ENCODE peak calls at places on chromosomes 11 and 22, in five cellular contexts. Z is activated CD8-positive, alpha-beta T cell treated with anti-CD3 and anti-CD28 coated beads for 36 hours; E is AG09319; B is spleen; N is neural crest cell. O is an unnamed sample.

GRCh38 chr22:41523464-41524221 is 20.6 kb downstream of the POLR3H start:
- DNase-seq in Z (no peak), E (peak), B (peak), N (no peak), O (no peak)

GRCh38 chr22:45896153-45896951 is 80.6 kb downstream of the WNT7B start:
- DNase-seq in Z (no peak), E (no peak), B (no peak), N (no peak), O (no peak)

GRCh38 chr11:27358306-27358705 is 4.7 kb downstream of the CCDC34 start:
- DNase-seq in Z (no peak), E (no peak), B (no peak), N (no peak), O (no peak)

GRCh38 chr11:69122642-69123431 is 32.9 kb upstream of the SMIM38 start:
- DNase-seq in Z (peak), E (peak), B (peak), N (no peak), O (peak)

GRCh38 chr11:103609117-103610066 is 427.0 kb upstream of the DDI1 start:
- DNase-seq in Z (no peak), E (peak), B (no peak), N (no peak), O (no peak)

GRCh38 chr22:26234267-26234666 is 65.0 kb downstream of the SEZ6L start:
- DNase-seq in Z (no peak), E (no peak), B (no peak), N (no peak), O (no peak)

GRCh38 chr22:30246962-30247376 is 410 bp upstream of the LIF start:
- DNase-seq in Z (no peak), E (no peak), B (no peak), N (no peak), O (no peak)

GRCh38 chr11:71355266-71355665 is 92.9 kb downstream of the DHCR7 start:
- DNase-seq in Z (no peak), E (no peak), B (no peak), N (no peak), O (no peak)

GRCh38 chr22:30457964-30458363 is 13.9 kb downstream of the SEC14L3 start:
- DNase-seq in Z (no peak), E (no peak), B (no peak), N (no peak), O (no peak)

GRCh38 chr11:2668876-2669275 is 30.9 kb downstream of the KCNQ1OT1 start:
- DNase-seq in Z (no peak), E (no peak), B (peak), N (no peak), O (no peak)

GRCh38 chr11:113338730-113339129 is 24.3 kb downstream of the TTC12 start:
- DNase-seq in Z (no peak), E (no peak), B (no peak), N (no peak), O (no peak)

GRCh38 chr11:122107566-122107965 is 8.4 kb downstream of the BLID start:
- DNase-seq in Z (no peak), E (no peak), B (no peak), N (no peak), O (no peak)

GRCh38 chr11:76119779-76120178 is 86.5 kb downstream of the WNT11 start:
- DNase-seq in Z (no peak), E (no peak), B (no peak), N (no peak), O (no peak)

GRCh38 chr11:102237096-102237735 is 80.1 kb upstream of the BIRC3 start:
- DNase-seq in Z (no peak), E (no peak), B (no peak), N (no peak), O (no peak)

GRCh38 chr11:70397983-70398833 is at the start of gene CTTN:
- DNase-seq in Z (peak), E (peak), B (peak), N (peak), O (peak)

GRCh38 chr11:824292-824880 is 3.3 kb upstream of the CRACR2B start:
- DNase-seq in Z (no peak), E (no peak), B (peak), N (no peak), O (no peak)

GRCh38 chr11:37544491-37544890 is 946.5 kb upstream of the RAG2 start:
- DNase-seq in Z (no peak), E (peak), B (no peak), N (no peak), O (no peak)

GRCh38 chr22:50252081-50253045 is 1.3 kb upstream of the HDAC10 start:
- DNase-seq in Z (peak), E (no peak), B (peak), N (peak), O (peak)

GRCh38 chr11:24064309-24064903 is 432.4 kb upstream of the LUZP2 start:
- DNase-seq in Z (no peak), E (no peak), B (no peak), N (no peak), O (no peak)

GRCh38 chr22:30047364-30047738 is 32.9 kb upstream of the HORMAD2 start:
- DNase-seq in Z (peak), E (no peak), B (no peak), N (no peak), O (peak)

GRCh38 chr22:45290410-45290936 is 5.7 kb downstream of the UPK3A start:
- DNase-seq in Z (no peak), E (peak), B (no peak), N (peak), O (no peak)

GRCh38 chr11:117638913-117639543 is 158.0 kb downstream of the DSCAML1 start:
- DNase-seq in Z (no peak), E (no peak), B (peak), N (no peak), O (no peak)

GRCh38 chr11:89491141-89491690 is at the start of gene NOX4:
- DNase-seq in Z (no peak), E (no peak), B (peak), N (peak), O (no peak)

DNA sequence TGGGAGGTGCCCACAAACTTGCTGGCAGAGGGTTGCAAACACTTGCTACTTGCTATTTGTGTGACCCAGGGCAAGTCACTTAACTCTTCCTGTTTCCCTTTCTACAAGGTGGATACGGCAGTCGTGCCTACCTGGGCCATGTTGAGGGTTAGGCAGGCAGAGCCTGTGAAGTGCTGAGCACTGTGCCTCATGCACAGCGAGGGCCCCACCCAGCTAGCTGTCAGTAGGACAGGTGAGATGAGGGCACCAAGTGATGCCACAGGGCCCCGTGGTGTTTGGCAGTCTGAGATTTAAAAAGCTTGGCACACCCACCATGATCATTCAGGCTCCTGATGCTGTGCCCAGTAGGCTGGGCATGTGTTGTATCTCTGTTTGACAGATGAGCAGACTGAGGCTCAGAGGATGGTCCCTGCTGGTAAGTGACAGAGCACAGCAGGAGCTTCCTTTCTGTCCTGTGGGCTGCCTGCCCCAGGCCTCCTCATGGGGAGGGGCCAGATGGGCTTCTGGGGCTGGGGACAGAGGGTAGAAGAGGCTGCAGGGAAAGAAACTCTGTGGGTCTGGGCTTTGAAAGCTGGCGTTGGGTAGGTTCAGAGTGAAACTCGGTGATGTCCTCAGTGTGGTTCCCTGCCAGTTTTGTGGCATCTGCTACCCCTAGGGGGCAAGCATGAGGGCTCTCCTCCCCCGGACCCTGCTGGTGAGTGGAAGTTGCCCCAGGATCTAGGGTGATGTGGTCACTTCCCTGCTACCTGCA is 59.3 kb downstream of the TSPAN18 start:
- DNase-seq in Z (peak), E (no peak), B (peak), N (no peak), O (no peak)
- TF ChIP-seq CTCF in Z (peak), E (peak), B (no peak), N (peak), O (peak)

GRCh38 chr11:78266451-78266850 is 77.7 kb downstream of the USP35 start:
- DNase-seq in Z (no peak), E (no peak), B (no peak), N (no peak), O (no peak)
- TF ChIP-seq CTCF in Z (no peak), E (no peak), B (no peak), N (peak), O (no peak)

GRCh38 chr11:39374963-39375698 is 2084.3 kb downstream of the LRRC4C start:
- DNase-seq in Z (peak), E (no peak), B (no peak), N (peak), O (peak)
- TF ChIP-seq CTCF in Z (peak), E (peak), B (peak), N (peak), O (peak)

DNA sequence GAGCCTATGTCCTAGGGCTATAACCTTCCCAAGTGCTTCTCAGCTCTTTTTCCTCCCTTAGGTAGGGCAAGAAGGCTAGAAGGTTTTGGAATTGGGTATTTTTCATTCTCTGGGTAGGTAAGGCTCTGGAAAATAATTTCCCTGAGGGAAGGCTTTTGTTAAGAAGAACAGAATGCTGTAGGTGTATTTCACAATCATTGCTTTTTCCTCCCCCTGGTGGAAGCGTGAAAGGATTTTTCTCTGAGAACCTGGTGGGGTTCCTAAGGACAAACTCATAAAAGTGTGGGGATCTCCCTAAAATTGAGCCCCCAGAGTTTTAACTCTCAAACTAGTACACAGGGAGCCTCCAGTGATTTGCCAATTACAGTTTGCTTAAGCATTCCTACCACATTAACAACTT is 41.1 kb upstream of the NARS2 start:
- DNase-seq in Z (no peak), E (no peak), B (no peak), N (no peak), O (no peak)
- TF ChIP-seq CTCF in Z (no peak), E (no peak), B (no peak), N (no peak), O (no peak)

GRCh38 chr11:48041877-48042698 is 61.7 kb downstream of the PTPRJ start:
- DNase-seq in Z (no peak), E (no peak), B (no peak), N (no peak), O (no peak)

GRCh38 chr11:48043111-48043997 is 63.0 kb downstream of the PTPRJ start:
- DNase-seq in Z (peak), E (no peak), B (peak), N (no peak), O (no peak)

GRCh38 chr11:48037709-48038468 is 57.5 kb downstream of the PTPRJ start:
- DNase-seq in Z (no peak), E (peak), B (peak), N (no peak), O (no peak)

GRCh38 chr11:48043998-48044512 is 63.7 kb downstream of the PTPRJ start:
- DNase-seq in Z (no peak), E (no peak), B (peak), N (no peak), O (no peak)

DNA sequence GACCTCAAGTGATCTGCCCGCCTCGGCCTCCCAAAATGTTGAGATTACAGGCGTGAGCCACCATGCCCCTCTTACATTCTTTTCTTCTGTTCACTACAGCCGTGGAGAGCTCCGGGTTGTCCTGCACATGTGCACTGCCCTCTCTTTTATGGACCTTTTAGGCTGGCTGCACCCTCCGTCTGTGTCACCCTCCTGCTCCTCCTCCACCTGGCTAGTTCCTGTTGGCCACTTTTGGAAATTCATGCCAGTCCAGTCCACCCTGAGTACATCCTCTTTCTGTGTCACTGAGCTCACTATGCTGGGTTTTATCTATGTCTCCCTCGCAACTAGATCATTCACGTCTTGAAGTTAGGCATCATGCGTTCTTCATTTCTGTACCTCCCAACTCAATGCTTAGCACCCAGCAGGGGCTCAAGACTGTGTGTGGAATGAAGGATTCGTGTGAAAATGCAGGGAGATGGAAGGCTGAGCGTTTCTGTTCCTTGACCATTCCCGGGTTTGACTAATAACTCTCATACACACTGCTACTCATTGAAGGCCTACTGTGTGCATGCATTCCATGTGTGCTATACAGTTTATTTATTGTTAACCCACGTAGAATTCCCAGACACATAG is 60.6 kb downstream of the PTPRJ start:
- DNase-seq in Z (no peak), E (no peak), B (peak), N (no peak), O (no peak)
- TF ChIP-seq CTCF in Z (no peak), E (no peak), B (no peak), N (no peak), O (no peak)

GRCh38 chr11:119483881-119484371 is 61.0 kb upstream of the THY1 start:
- DNase-seq in Z (no peak), E (no peak), B (no peak), N (no peak), O (no peak)

GRCh38 chr11:119483341-119483880 is 60.4 kb upstream of the THY1 start:
- DNase-seq in Z (no peak), E (no peak), B (peak), N (no peak), O (no peak)

GRCh38 chr11:119486016-119486415 is 63.0 kb upstream of the THY1 start:
- DNase-seq in Z (no peak), E (no peak), B (no peak), N (no peak), O (no peak)

GRCh38 chr11:119486691-119487259 is 63.8 kb upstream of the THY1 start:
- DNase-seq in Z (no peak), E (no peak), B (no peak), N (no peak), O (no peak)

GRCh38 chr11:119484741-119485605 is 62.0 kb upstream of the THY1 start:
- DNase-seq in Z (peak), E (no peak), B (peak), N (no peak), O (no peak)
- TF ChIP-seq CTCF in Z (no peak), E (no peak), B (no peak), N (peak), O (peak)

GRCh38 chr11:5092821-5093585 is 23.6 kb downstream of the OR52E1 start:
- DNase-seq in Z (no peak), E (no peak), B (no peak), N (no peak), O (no peak)

GRCh38 chr11:5096011-5096410 is 26.6 kb downstream of the OR52E1 start:
- DNase-seq in Z (no peak), E (no peak), B (no peak), N (no peak), O (no peak)

DNA sequence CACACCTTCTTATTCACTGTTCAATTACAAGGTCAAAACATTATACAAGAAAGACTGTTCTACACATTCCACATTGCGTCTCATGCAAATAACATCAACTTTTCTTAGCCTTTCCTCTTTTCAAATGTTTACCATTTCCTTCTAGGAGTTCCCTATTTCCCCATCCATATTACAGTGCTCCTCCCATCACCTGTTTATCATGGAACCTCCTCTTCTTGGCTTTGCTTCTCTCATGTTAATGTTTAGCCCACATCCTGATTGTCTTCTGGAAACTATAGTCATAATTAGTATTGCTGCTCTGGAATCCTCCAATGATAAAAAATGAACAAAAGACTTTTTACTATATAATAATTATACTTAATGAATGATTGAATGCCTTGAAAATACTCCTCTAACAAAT is 21.3 kb downstream of the OR52E1 start:
- DNase-seq in Z (no peak), E (no peak), B (no peak), N (no peak), O (no peak)
- TF ChIP-seq CTCF in Z (no peak), E (no peak), B (no peak), N (no peak), O (no peak)

GRCh38 chr11:65095974-65096806 is at the start of gene VPS51:
- DNase-seq in Z (peak), E (peak), B (peak), N (peak), O (peak)

GRCh38 chr11:65096926-65097325 is 912 bp downstream of the VPS51 start:
- DNase-seq in Z (no peak), E (no peak), B (no peak), N (no peak), O (no peak)

GRCh38 chr11:65100674-65101350 is 4.8 kb downstream of the VPS51 start:
- DNase-seq in Z (no peak), E (no peak), B (no peak), N (no peak), O (no peak)

GRCh38 chr11:65090628-65091027 is 5.4 kb upstream of the VPS51 start:
- DNase-seq in Z (no peak), E (no peak), B (peak), N (no peak), O (no peak)

DNA sequence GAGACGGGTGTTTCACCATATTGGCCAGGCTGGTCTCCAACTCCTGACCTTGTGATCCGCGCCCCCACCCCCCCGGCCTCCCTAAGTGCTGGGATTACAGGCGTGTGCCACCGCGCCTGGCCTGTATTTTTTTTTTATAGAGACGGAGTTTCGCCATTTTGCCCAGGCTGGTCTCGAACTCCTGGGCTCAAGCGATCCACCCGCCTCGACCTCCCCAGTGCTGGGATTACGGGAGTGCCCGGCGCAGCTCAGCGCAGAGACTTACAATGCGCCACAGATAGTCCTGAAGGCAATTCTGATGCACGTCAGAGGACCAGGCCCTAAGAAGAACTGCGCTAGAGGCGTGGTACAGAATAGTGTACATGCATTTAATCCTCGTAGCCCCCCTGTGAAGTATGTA is 587 bp upstream of the VPS51 start:
- DNase-seq in Z (no peak), E (no peak), B (no peak), N (no peak), O (no peak)
- TF ChIP-seq CTCF in Z (no peak), E (no peak), B (no peak), N (no peak), O (no peak)

DNA sequence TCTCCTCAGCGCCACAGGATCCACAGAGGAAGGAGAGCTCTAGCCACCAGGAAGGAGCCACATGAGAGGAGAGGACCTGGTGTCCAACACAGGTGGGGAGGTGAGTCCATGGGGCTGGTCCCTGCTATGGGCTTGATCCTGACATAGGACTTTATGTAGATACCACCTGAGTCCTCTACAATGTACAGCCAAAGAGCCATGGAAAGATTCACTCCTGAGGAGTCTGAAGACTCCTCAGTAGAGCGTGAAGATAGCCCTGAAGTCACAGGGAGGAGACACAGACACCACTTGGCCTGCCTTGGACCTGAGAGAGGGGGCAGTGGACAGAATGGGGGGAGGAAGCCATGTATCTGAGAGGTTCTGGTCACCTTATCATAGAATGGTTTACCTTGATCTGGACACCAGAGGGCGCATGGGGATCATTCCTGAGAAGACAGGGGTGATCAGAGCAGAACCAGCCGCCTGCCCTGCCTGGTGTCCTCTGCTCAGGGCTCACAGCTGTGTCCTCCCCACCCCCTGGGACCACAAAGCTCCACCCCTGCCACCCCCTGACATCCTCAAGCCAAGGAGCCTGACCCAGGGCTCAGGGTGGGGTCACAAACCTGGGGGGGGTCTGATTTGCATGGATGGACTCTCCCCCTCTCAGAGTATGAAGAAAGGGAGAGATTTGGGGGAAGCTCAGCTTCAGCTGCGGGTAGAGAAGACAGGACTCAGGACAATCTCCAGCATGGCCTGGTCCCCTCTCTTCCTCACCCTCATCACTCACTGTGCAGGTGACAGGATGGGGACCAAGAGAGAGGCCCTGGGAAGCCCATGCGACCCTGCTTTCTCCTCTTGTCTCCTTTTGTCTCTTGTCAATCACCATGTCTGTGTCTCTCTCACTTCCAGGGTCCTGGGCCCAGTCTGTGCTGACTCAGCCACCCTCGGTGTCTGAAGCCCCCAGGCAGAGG is 77.0 kb downstream of the ZNF280B start:
- DNase-seq in Z (peak), E (no peak), B (peak), N (peak), O (peak)
- TF ChIP-seq CTCF in Z (peak), E (peak), B (peak), N (peak), O (peak)